ENCODE peak calls at places on chromosomes 13 and 19, in six cellular contexts. E is transverse colon, Q is MM.1S, J is sigmoid colon, M is Panc1, A is H1. G is an unnamed sample. For H3K36me3, the result is how much of the 10 kb centered on the place peaks cover.

GRCh38 chr13:48818495-48818961 is 157.2 kb upstream of the FNDC3A start:
- DNase-seq in M (peak), J (no peak), Q (no peak), A (no peak), E (no peak), G (no peak)

GRCh38 chr13:93309886-93310520 is 83.4 kb downstream of the GPC6 start:
- DNase-seq in E (no peak), J (no peak), Q (no peak), M (no peak), A (no peak), G (no peak)

GRCh38 chr13:99275093-99275469 is 16.9 kb upstream of the GPR18 start:
- DNase-seq in M (no peak), Q (peak), J (no peak), E (no peak), A (no peak), G (no peak)

GRCh38 chr13:99218545-99218944 is 17.9 kb downstream of the UBAC2 start:
- DNase-seq in E (no peak), M (no peak), A (no peak), Q (no peak), J (no peak), G (no peak)

GRCh38 chr19:2846180-2846935 is 5.1 kb downstream of the ZNF555 start:
- DNase-seq in E (no peak), Q (no peak), J (no peak), M (no peak), A (no peak), G (no peak)

GRCh38 chr19:38304866-38305429 is 897 bp downstream of the C19orf33 start:
- DNase-seq in Q (no peak), M (peak), E (peak), J (no peak), A (peak), G (no peak)

GRCh38 chr13:107277911-107278310 is 710.0 kb upstream of the ARGLU1 start:
- DNase-seq in E (no peak), M (no peak), Q (no peak), A (no peak), J (no peak), G (no peak)

GRCh38 chr13:91785435-91786137 is 387.2 kb downstream of the GPC5 start:
- DNase-seq in Q (peak), J (no peak), E (no peak), M (no peak), A (no peak), G (no peak)

GRCh38 chr19:3104708-3104983 is 10.5 kb downstream of the GNA11 start:
- DNase-seq in Q (no peak), E (no peak), A (no peak), J (no peak), M (no peak), G (no peak)

GRCh38 chr19:49488863-49489537 is 1.6 kb downstream of the RPL13A start:
- DNase-seq in Q (no peak), M (no peak), E (no peak), A (no peak), J (no peak), G (no peak)

GRCh38 chr13:30464496-30465351 is 1.0 kb downstream of the HMGB1 start:
- DNase-seq in A (no peak), J (peak), E (peak), M (no peak), Q (peak), G (no peak)

GRCh38 chr13:113123226-113124150 is 889 bp downstream of the F10 start:
- DNase-seq in M (no peak), E (no peak), Q (no peak), J (no peak), A (no peak), G (no peak)

GRCh38 chr19:6753178-6754031 is 13.8 kb downstream of the SH2D3A start:
- DNase-seq in E (peak), Q (no peak), J (peak), A (peak), M (peak), G (no peak)

GRCh38 chr13:31045621-31046081 is 113.2 kb downstream of the TEX26 start:
- DNase-seq in J (peak), M (peak), Q (no peak), A (no peak), E (peak), G (no peak)

GRCh38 chr13:28355046-28355821 is 139.7 kb downstream of the FLT1 start:
- DNase-seq in A (no peak), Q (no peak), M (no peak), J (no peak), E (no peak), G (no peak)

GRCh38 chr19:3783660-3784584 is 2.3 kb downstream of the MATK start:
- DNase-seq in Q (no peak), M (no peak), J (no peak), E (no peak), A (no peak), G (no peak)

GRCh38 chr13:45681101-45681500 is 21.0 kb upstream of the CBY2 start:
- DNase-seq in A (no peak), Q (no peak), E (no peak), M (no peak), J (no peak), G (no peak)

GRCh38 chr13:111973186-111974064 is 93.5 kb upstream of the SOX1 start:
- DNase-seq in A (no peak), Q (no peak), M (no peak), E (no peak), J (no peak), G (no peak)

GRCh38 chr13:38979891-38980627 is 10.6 kb downstream of the STOML3 start:
- DNase-seq in M (no peak), J (peak), Q (no peak), E (peak), A (no peak), G (no peak)

GRCh38 chr19:57351867-57352266 is 796 bp downstream of the ZNF304 start:
- DNase-seq in M (no peak), A (no peak), J (no peak), Q (no peak), E (no peak), G (no peak)

GRCh38 chr19:57348136-57348535 is 2.9 kb upstream of the ZNF304 start:
- DNase-seq in E (no peak), Q (no peak), M (no peak), A (no peak), J (no peak), G (no peak)

GRCh38 chr19:57355916-57356315 is 4.8 kb downstream of the ZNF304 start:
- DNase-seq in J (no peak), M (no peak), A (no peak), E (no peak), Q (no peak), G (no peak)

GRCh38 chr19:57350877-57351805 is at the start of gene ZNF304:
- DNase-seq in M (peak), J (peak), A (peak), E (peak), Q (peak), G (peak)
- H3K27ac ChIP-seq in M (peak), J (peak), A (peak), E (peak), Q (peak), G (no peak)

DNA sequence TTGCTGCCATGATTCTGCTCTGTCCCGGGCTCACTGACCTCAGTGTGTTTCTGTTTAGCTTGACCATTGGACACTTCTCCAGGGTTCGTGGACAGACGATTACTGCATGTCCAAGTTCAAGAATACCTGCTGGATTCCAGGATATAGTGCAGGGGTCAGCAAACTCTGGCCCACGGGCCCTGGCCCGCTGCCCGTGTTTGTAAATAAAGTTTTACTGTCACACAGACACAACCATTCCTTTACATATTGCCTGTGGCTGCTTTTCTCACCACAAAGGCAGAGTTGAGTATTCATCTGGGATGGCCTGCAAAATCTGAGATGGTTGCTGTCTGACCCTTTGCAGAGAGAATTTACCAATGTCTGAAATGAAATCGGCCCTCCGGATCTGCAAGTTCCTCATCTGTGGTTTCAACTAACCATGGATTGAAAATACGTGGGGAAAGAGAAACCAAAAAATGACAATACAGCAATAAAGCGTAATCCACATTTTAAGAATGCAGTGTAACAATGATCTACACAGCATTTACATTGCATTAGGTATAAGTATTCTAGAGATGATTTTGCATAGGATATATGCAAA is 25.9 kb upstream of the F2RL3 start:
- DNase-seq in M (no peak), A (no peak), E (no peak), J (no peak), Q (no peak), G (no peak)
- H3K36me3 ChIP-seq in M (under half), A (under half), E (under half), J (half or more), Q (under half), G (under half)

DNA sequence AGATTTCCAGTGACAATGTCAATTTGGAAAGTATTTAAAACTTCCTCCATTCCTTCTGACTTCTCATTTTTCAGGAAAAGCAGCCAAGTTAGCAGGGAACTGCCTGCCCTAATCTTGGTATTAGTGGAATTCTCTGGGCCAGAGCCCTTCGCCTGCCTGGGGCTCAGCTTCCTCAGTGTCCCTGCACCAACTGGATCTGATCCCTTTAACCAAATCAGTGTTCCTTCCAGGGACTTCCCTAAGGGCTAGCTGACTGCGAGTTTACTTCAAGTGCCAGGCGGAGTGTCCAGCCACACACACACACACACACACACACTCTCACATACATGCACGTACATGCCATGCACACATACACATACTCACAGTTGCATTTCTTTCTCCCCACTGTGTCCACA is 20.0 kb downstream of the RAB20 start:
- DNase-seq in J (peak), E (no peak), Q (no peak), A (no peak), M (no peak), G (no peak)
- H3K27ac ChIP-seq in J (peak), E (peak), Q (no peak), A (no peak), M (no peak), G (no peak)

GRCh38 chr19:58003153-58003828 is 671 bp upstream of the ZNF606 start:
- DNase-seq in Q (no peak), J (no peak), A (no peak), M (no peak), E (no peak), G (no peak)
- H3K36me3 ChIP-seq in Q (under half), J (under half), A (under half), M (under half), E (under half), G (under half)

GRCh38 chr13:73059460-73060250 is 850 bp downstream of the KLF5 start:
- DNase-seq in Q (peak), M (no peak), J (peak), A (no peak), E (no peak), G (no peak)
- H3K27ac ChIP-seq in Q (no peak), M (no peak), J (peak), A (no peak), E (peak), G (no peak)

GRCh38 chr19:15393963-15394362 is 14.4 kb upstream of the AKAP8 start:
- DNase-seq in Q (no peak), E (no peak), M (no peak), A (no peak), J (no peak), G (no peak)
- H3K36me3 ChIP-seq in Q (under half), E (under half), M (under half), A (under half), J (under half), G (under half)

GRCh38 chr19:5625641-5626040 is 2.8 kb downstream of the SAFB start:
- DNase-seq in J (no peak), A (no peak), E (no peak), Q (no peak), M (no peak), G (no peak)
- H3K27ac ChIP-seq in J (no peak), A (no peak), E (no peak), Q (no peak), M (no peak), G (no peak)

GRCh38 chr19:40323705-40324104 is 24.5 kb downstream of the C19orf47 start:
- DNase-seq in Q (no peak), M (no peak), A (no peak), J (no peak), E (no peak), G (no peak)
- H3K36me3 ChIP-seq in Q (under half), M (under half), A (under half), J (half or more), E (under half), G (under half)

GRCh38 chr13:79808475-79808874 is 327.5 kb downstream of the NDFIP2 start:
- DNase-seq in E (no peak), A (no peak), J (no peak), M (no peak), Q (no peak), G (no peak)

GRCh38 chr13:79810018-79810417 is 329.1 kb downstream of the NDFIP2 start:
- DNase-seq in Q (no peak), M (no peak), E (no peak), J (no peak), A (no peak), G (no peak)

GRCh38 chr13:79812070-79812850 is 331.3 kb downstream of the NDFIP2 start:
- DNase-seq in M (no peak), J (no peak), A (no peak), Q (no peak), E (no peak), G (no peak)

GRCh38 chr13:79810671-79811070 is 329.7 kb downstream of the NDFIP2 start:
- DNase-seq in J (no peak), E (no peak), A (no peak), Q (no peak), M (no peak), G (no peak)

GRCh38 chr13:79811170-79811569 is 330.2 kb downstream of the NDFIP2 start:
- DNase-seq in J (no peak), Q (no peak), E (no peak), M (no peak), A (no peak), G (no peak)
- H3K27ac ChIP-seq in J (no peak), Q (no peak), E (no peak), M (peak), A (no peak), G (no peak)

GRCh38 chr19:4922530-4923378 is 13.5 kb downstream of the UHRF1 start:
- DNase-seq in E (no peak), J (no peak), Q (no peak), M (no peak), A (no peak), G (no peak)
- H3K36me3 ChIP-seq in E (under half), J (under half), Q (under half), M (under half), A (under half), G (under half)